ENCODE peak calls at places on chromosomes 6 and 20, in six cellular contexts. X, K, T, Q, R and W are unnamed samples.

GRCh38 chr6:99307295-99307907 is 42.1 kb downstream of the FAXC start:
- DNase-seq in X (no peak), K (no peak), T (no peak), Q (no peak), R (no peak), W (no peak)

GRCh38 chr20:48625136-48625900 is 202.5 kb downstream of the PREX1 start:
- DNase-seq in X (no peak), K (no peak), T (no peak), Q (peak; percentile 36), R (no peak), W (no peak)

GRCh38 chr20:49775229-49775693 is 37.4 kb upstream of the SLC9A8 start:
- DNase-seq in X (peak; percentile 98), K (peak; percentile 64), T (peak; percentile 84), Q (peak; percentile 86), R (peak; percentile 76), W (peak; percentile 95)

GRCh38 chr6:81265106-81265505 is 487.4 kb downstream of the TENT5A start:
- DNase-seq in X (peak; percentile 62), K (peak; percentile 81), T (peak; percentile 40), Q (peak; percentile 58), R (peak; percentile 64), W (peak; percentile 54)

GRCh38 chr6:46062991-46063390 is 47.3 kb upstream of the CLIC5 start:
- DNase-seq in X (no peak), K (no peak), T (no peak), Q (no peak), R (peak; percentile 16), W (no peak)

GRCh38 chr6:109236140-109237081 is 141.1 kb downstream of the CEP57L1 start:
- DNase-seq in X (no peak), K (no peak), T (no peak), Q (no peak), R (no peak), W (no peak)

GRCh38 chr6:16633961-16634360 is 127.3 kb downstream of the ATXN1 start:
- DNase-seq in X (no peak), K (no peak), T (no peak), Q (no peak), R (no peak), W (no peak)

GRCh38 chr20:36113566-36114247 is 40.8 kb upstream of the EPB41L1 start:
- DNase-seq in X (no peak), K (no peak), T (no peak), Q (no peak), R (no peak), W (no peak)

GRCh38 chr6:105804436-105804835 is 281.7 kb upstream of the PRDM1 start:
- DNase-seq in X (peak; percentile 63), K (peak; percentile 22), T (peak; percentile 79), Q (no peak), R (peak; percentile 27), W (no peak)